ENCODE peak calls at places on chromosome 19, in ten cellular contexts. T, O, Z, S, J, X, W, L, R and C are unnamed samples.

GRCh38 chr19:48554385-48555091 is 2.6 kb downstream of the SULT2B1 start:
- DNase-seq in S (no peak), J (peak), T (no peak), Z (no peak), X (no peak), W (no peak), L (no peak), R (no peak), O (no peak), C (peak)

GRCh38 chr19:16113727-16114126 is 2.0 kb downstream of the RAB8A start:
- DNase-seq in X (peak), O (no peak), S (no peak), T (no peak), W (no peak), R (no peak), J (no peak), L (no peak), Z (no peak), C (no peak)

GRCh38 chr19:34713262-34713637 is 20.8 kb upstream of the ZNF181 start:
- DNase-seq in Z (no peak), L (no peak), R (no peak), O (no peak), J (no peak), T (no peak), W (no peak), X (no peak), S (no peak), C (no peak)

GRCh38 chr19:35142531-35143230 is 374 bp upstream of the FXYD7 start:
- DNase-seq in L (no peak), X (peak), R (no peak), J (peak), S (no peak), W (no peak), T (peak), O (peak), Z (no peak), C (no peak)

GRCh38 chr19:45079911-45080469 is 930 bp downstream of the GEMIN7 start:
- DNase-seq in L (no peak), O (no peak), S (no peak), W (no peak), Z (no peak), R (no peak), X (no peak), T (peak), J (no peak), C (no peak)

GRCh38 chr19:11142528-11143171 is 12.9 kb downstream of the SPC24 start:
- DNase-seq in T (peak), L (peak), Z (peak), O (no peak), R (peak), J (peak), W (peak), S (peak), X (peak), C (peak)

GRCh38 chr19:6576869-6577281 is 14.1 kb downstream of the CD70 start:
- DNase-seq in T (peak), L (no peak), J (no peak), Z (no peak), O (no peak), R (no peak), W (no peak), S (no peak), X (no peak), C (no peak)

GRCh38 chr19:40578442-40578908 is 1.8 kb downstream of the SHKBP1 start:
- DNase-seq in L (no peak), X (no peak), S (peak), J (no peak), O (no peak), T (no peak), Z (no peak), W (peak), R (peak), C (no peak)

GRCh38 chr19:58516246-58516836 is 3.3 kb downstream of the ZBTB45 start:
- DNase-seq in L (no peak), Z (no peak), W (no peak), T (no peak), R (no peak), X (peak), O (no peak), S (no peak), J (no peak), C (no peak)

GRCh38 chr19:40236366-40236765 is 9.9 kb upstream of the CCNP start:
- DNase-seq in J (peak), O (no peak), X (no peak), Z (no peak), R (no peak), W (no peak), L (no peak), T (no peak), S (no peak), C (no peak)

GRCh38 chr19:49781394-49781793 is 14.6 kb downstream of the AP2A1 start:
- DNase-seq in O (no peak), W (no peak), J (no peak), T (no peak), R (no peak), L (no peak), S (no peak), Z (no peak), X (no peak), C (no peak)

GRCh38 chr19:16351133-16351809 is 26.6 kb downstream of the KLF2 start:
- DNase-seq in X (no peak), W (no peak), S (peak), J (no peak), O (peak), T (no peak), Z (no peak), L (no peak), R (peak), C (no peak)

GRCh38 chr19:33048806-33049676 is 15.6 kb downstream of the RHPN2 start:
- DNase-seq in S (peak), Z (no peak), R (peak), T (no peak), X (no peak), W (no peak), O (no peak), J (no peak), L (no peak), C (no peak)

GRCh38 chr19:15551183-15552004 is 43.1 kb downstream of the CYP4F22 start:
- DNase-seq in W (peak), R (no peak), T (peak), S (no peak), X (peak), Z (no peak), O (peak), J (peak), L (no peak), C (no peak)

GRCh38 chr19:13143135-13143534 is 7.0 kb downstream of the STX10 start:
- DNase-seq in W (peak), R (peak), S (peak), J (no peak), Z (no peak), T (no peak), L (no peak), O (no peak), X (no peak), C (no peak)

GRCh38 chr19:16319466-16319865 is 5.2 kb upstream of the KLF2 start:
- DNase-seq in R (peak), W (peak), J (no peak), T (no peak), O (no peak), Z (no peak), X (no peak), S (no peak), L (no peak), C (no peak)

GRCh38 chr19:34645551-34645950 is 31.4 kb downstream of the SCGB2B2 start:
- DNase-seq in W (peak), X (no peak), Z (no peak), J (no peak), R (no peak), O (no peak), S (no peak), L (no peak), T (no peak), C (no peak)

GRCh38 chr19:11821474-11821873 is 7.4 kb downstream of the ZNF440 start:
- DNase-seq in R (peak), O (no peak), W (no peak), S (peak), T (no peak), L (no peak), Z (no peak), X (no peak), J (no peak), C (no peak)

GRCh38 chr19:56150358-56150757 is 9.3 kb downstream of the ZNF444 start:
- DNase-seq in L (no peak), S (no peak), O (no peak), J (no peak), R (no peak), X (no peak), Z (no peak), T (no peak), W (no peak), C (no peak)
- H3K27ac ChIP-seq in L (no peak), S (no peak), O (no peak), J (no peak), R (no peak), X (no peak), Z (no peak), T (no peak), W (no peak), C (no peak)

GRCh38 chr19:1255186-1256161 is 7.1 kb downstream of the MIDN start:
- DNase-seq in S (no peak), L (no peak), W (no peak), X (no peak), J (no peak), T (peak), Z (no peak), O (no peak), R (no peak), C (no peak)

GRCh38 chr19:1252818-1253513 is 4.6 kb downstream of the MIDN start:
- DNase-seq in X (peak), L (no peak), T (peak), W (peak), O (peak), S (peak), Z (peak), J (peak), R (peak), C (peak)

GRCh38 chr19:1254081-1254527 is 5.7 kb downstream of the MIDN start:
- DNase-seq in L (no peak), S (no peak), O (no peak), W (no peak), T (peak), J (peak), R (no peak), Z (no peak), X (no peak), C (no peak)

GRCh38 chr19:1253514-1254080 is 5.2 kb downstream of the MIDN start:
- DNase-seq in Z (no peak), W (no peak), T (peak), X (no peak), J (peak), O (no peak), R (peak), L (no peak), S (peak), C (no peak)

GRCh38 chr19:1254530-1255185 is 6.3 kb downstream of the MIDN start:
- DNase-seq in W (no peak), T (no peak), Z (no peak), L (no peak), O (no peak), R (no peak), J (no peak), S (no peak), X (no peak), C (no peak)
- H3K27ac ChIP-seq in W (no peak), T (peak), Z (peak), L (peak), O (peak), R (peak), J (peak), S (peak), X (peak), C (peak)

GRCh38 chr19:2081873-2082810 is 14.0 kb downstream of the MOB3A start:
- DNase-seq in T (peak), X (no peak), O (peak), R (no peak), S (no peak), Z (no peak), J (peak), L (no peak), W (no peak), C (no peak)
- H3K27ac ChIP-seq in T (peak), X (no peak), O (peak), R (no peak), S (no peak), Z (peak), J (no peak), L (no peak), W (no peak), C (peak)

DNA sequence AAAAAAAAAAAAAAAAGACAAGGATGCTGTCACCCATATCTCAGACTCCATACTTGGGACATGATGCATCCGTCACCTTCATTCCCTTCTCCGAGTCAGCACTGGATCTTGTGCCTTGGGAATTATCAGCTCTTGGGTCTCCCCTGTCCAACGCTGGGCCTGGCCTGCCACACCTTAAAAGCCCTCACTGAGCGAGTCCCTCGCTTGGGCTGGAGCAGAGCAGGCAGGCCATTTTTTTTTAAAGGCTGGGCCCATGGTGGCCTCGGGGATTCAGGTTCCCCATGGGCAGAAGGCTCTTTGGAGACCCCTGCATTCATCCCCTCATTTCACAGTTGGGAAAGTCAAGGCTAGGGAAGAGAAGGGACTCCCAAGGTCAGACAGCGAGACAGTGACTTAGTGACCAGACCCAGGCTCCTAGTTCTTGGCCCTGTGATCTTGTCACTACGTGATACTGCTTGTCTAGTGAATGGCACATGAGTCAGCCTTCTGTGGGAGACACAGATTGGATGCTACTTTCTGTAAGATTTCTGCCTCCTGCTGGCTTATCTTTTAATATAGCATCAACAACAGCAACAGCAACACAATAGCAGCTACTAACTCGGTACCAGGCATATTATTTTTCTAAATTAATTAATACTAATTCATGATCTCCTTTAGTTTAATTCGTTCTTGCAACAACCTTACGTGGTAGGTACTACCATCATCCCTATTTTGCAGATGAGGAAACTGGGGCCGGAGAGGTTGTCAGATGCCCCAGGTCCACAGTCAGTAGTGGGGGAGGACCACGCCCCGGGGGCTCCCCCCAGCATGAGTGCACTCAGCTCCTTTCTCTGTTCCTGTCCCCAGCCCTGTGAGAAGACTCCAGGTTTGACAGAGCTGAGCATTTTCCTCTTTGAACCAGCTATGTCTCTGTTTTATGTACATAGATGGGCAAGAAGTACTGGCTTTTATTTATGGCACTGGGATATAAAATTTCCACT is 27.4 kb upstream of the ZNF536 start:
- DNase-seq in L (peak), J (no peak), R (no peak), X (no peak), O (no peak), Z (no peak), T (no peak), S (no peak), W (no peak), C (no peak)
- H3K27ac ChIP-seq in L (no peak), J (no peak), R (no peak), X (no peak), O (no peak), Z (no peak), T (no peak), S (no peak), W (no peak), C (no peak)

DNA sequence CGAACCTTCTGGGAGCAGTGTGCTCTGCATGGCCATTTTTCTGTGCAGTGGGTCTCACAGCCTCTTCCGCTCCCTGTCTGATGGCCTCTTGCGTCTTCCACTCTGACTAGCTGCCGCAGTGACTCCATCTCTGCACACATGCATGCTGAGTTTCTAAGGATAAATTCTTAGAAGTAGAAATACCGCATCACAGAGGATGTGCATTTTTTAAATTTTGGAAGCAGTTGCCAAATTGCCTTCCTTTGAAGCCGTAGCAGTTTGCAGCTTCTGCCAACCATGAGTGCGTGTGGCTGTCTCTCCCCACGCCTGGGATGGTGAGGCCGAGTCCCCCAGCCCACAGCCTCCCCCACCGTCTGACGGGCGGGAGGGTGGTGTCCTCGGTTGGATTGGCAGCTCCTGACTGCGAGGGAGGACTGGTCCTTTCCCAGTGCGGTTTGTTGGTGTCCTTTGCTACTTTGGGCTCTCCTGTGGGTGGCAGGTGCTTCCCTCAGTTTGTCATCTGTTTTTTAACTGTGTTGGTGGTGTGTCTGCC is 9.8 kb downstream of the FZR1 start:
- DNase-seq in S (peak), X (no peak), J (no peak), L (no peak), T (no peak), R (peak), O (no peak), Z (no peak), W (no peak), C (no peak)
- H3K27ac ChIP-seq in S (no peak), X (no peak), J (no peak), L (no peak), T (no peak), R (no peak), O (peak), Z (no peak), W (no peak), C (no peak)

GRCh38 chr19:18658366-18658855 is 21.6 kb downstream of the KLHL26 start:
- DNase-seq in T (no peak), O (no peak), Z (no peak), W (no peak), L (no peak), X (no peak), S (no peak), R (no peak), J (no peak), C (no peak)

GRCh38 chr19:18660051-18660910 is 23.2 kb upstream of the CRTC1 start:
- DNase-seq in J (peak), S (peak), W (no peak), L (no peak), R (peak), X (no peak), T (peak), Z (no peak), O (no peak), C (peak)

GRCh38 chr19:18657590-18658365 is 20.9 kb downstream of the KLHL26 start:
- DNase-seq in T (no peak), X (no peak), W (peak), S (peak), O (no peak), L (no peak), Z (no peak), R (peak), J (peak), C (no peak)

GRCh38 chr19:18660939-18661338 is 22.5 kb upstream of the CRTC1 start:
- DNase-seq in X (no peak), J (peak), O (no peak), Z (no peak), L (no peak), W (no peak), S (no peak), R (no peak), T (no peak), C (no peak)

GRCh38 chr19:18659281-18660050 is 22.6 kb downstream of the KLHL26 start:
- DNase-seq in T (no peak), W (no peak), O (no peak), R (no peak), L (no peak), Z (no peak), J (peak), S (peak), X (no peak), C (no peak)
- H3K27ac ChIP-seq in T (peak), W (no peak), O (no peak), R (peak), L (peak), Z (peak), J (peak), S (peak), X (peak), C (peak)

DNA sequence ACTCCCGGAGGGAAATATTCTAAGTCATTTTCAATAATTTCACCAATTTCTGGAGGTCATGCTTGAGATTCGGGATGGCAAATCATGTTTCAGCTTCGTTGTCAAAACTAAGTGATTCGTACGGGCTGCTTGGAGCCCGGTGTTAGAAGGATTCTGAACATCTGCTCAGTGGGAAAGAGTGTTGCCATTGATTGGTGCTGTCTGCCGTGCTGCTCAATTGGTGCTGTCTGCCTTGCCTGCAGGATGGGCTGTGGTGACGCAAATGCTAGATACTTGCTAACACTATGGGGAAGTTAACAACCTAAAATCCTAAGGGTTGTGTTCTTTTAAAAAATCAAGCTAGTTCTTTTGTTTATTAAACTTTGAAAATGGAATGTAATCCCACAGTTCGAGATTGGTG is 17.3 kb upstream of the CACNG8 start:
- DNase-seq in S (peak), L (peak), T (no peak), W (peak), Z (no peak), X (no peak), R (peak), O (no peak), J (no peak), C (no peak)
- H3K27ac ChIP-seq in S (no peak), L (no peak), T (no peak), W (no peak), Z (no peak), X (no peak), R (no peak), O (no peak), J (no peak), C (no peak)

DNA sequence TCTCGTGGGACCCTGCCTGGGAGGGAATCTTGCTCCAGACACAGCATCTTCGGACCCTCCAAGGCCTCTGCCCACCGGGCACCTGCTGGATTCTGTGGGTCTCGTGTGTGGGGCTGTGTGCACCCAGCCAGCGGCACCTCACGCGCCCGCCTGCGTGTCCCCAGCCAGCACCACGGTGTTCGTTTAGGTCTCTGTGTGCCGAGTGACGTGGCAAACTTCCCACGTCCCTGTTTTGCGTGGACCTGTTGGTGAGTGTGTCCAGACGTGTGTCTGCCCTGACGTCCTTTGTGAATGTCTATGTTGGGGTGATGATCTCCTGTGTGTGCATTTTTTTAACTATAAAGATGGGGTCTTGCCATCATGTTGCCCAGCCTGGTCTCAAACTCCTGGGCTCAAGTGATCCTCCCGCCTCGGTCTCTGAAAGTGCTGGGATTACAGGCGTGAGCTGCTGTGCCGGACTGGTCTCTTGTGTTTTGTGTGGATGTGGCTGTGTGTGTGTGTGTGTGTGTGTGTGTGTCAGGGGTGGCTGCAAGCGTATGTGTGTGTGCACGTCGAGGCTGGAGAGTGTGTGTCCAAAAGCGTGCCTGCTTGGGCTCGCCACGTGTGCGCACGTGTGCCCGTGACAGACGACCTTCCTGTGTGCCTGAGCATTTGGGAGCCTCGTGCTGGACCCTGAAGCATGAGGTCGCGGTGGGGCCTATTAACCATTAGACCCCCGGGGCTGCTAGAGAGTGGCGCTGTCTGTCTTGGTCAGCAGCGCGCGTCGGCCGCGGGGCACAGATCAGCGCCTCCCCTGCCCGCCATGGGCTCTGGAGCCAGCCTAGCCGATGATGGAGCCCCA is 15.7 kb downstream of the ARID3A start:
- DNase-seq in O (no peak), W (no peak), X (no peak), Z (no peak), J (peak), S (no peak), T (no peak), R (no peak), L (no peak), C (no peak)
- H3K27ac ChIP-seq in O (peak), W (no peak), X (peak), Z (peak), J (peak), S (no peak), T (peak), R (peak), L (peak), C (no peak)